ENCODE peak calls at places on chromosomes 13 and 19, in four cellular contexts. V, I, Z and Y are unnamed samples.

GRCh38 chr13:80630685-80631121 is 289.8 kb upstream of the SPRY2 start:
- DNase-seq in I (no peak), Z (no peak), V (no peak), Y (no peak)

GRCh38 chr19:5943623-5944022 is 29.6 kb downstream of the CAPS start:
- DNase-seq in I (peak; percentile 82), V (no peak), Z (no peak), Y (no peak)

GRCh38 chr19:1132625-1133383 is 29.0 kb downstream of the GPX4 start:
- DNase-seq in I (no peak), Z (no peak), V (no peak), Y (no peak)

GRCh38 chr13:21675095-21676007 is 4.5 kb downstream of the FGF9 start:
- DNase-seq in Z (no peak), V (no peak), I (no peak), Y (no peak)

GRCh38 chr13:32264407-32264806 is 50.8 kb downstream of the ZAR1L start:
- DNase-seq in V (no peak), Z (no peak), I (peak; percentile 55), Y (no peak)

GRCh38 chr19:38134538-38135149 is 89.4 kb downstream of the DPF1 start:
- DNase-seq in V (peak; percentile 74), I (peak; percentile 37), Z (no peak), Y (peak; percentile 75)

GRCh38 chr13:47110141-47110540 is 213.3 kb upstream of the HTR2A start:
- DNase-seq in Z (no peak), V (no peak), I (no peak), Y (no peak)

GRCh38 chr19:49683814-49684250 is 5.6 kb upstream of the ADM5 start:
- DNase-seq in V (no peak), Z (no peak), I (no peak), Y (no peak)

GRCh38 chr19:46296722-46297431 is at the start of gene HIF3A:
- DNase-seq in Z (no peak), V (no peak), I (no peak), Y (peak; percentile 10)

GRCh38 chr13:98775844-98776598 is 23.5 kb upstream of the SLC15A1 start:
- DNase-seq in V (peak; percentile 97), I (peak; percentile 65), Z (no peak), Y (peak; percentile 15)

GRCh38 chr13:98780972-98781869 is 28.7 kb upstream of the SLC15A1 start:
- DNase-seq in V (no peak), I (no peak), Z (no peak), Y (no peak)

GRCh38 chr13:98780451-98780850 is 28.0 kb upstream of the SLC15A1 start:
- DNase-seq in Z (no peak), V (no peak), I (no peak), Y (no peak)

GRCh38 chr13:98779695-98780094 is 27.2 kb upstream of the SLC15A1 start:
- DNase-seq in I (no peak), Z (no peak), V (no peak), Y (no peak)

GRCh38 chr13:98778749-98779148 is 26.3 kb upstream of the SLC15A1 start:
- DNase-seq in Z (no peak), I (no peak), V (no peak), Y (no peak)
- TF ChIP-seq SMC3 in Z (no peak), I (no peak), V (no peak), Y (no peak)

GRCh38 chr19:12126707-12127106 is 13.4 kb downstream of the ZNF20 start:
- DNase-seq in Z (no peak), V (no peak), I (peak; percentile 19), Y (peak; percentile 34)
- TF ChIP-seq SMC3 in Z (peak; percentile 33), V (no peak), I (no peak), Y (peak; percentile 10)

GRCh38 chr19:56566904-56567273 is 379 bp upstream of the ZNF470 start:
- DNase-seq in V (peak; percentile 66), I (no peak), Z (no peak), Y (no peak)
- TF ChIP-seq SMC3 in V (no peak), I (no peak), Z (no peak), Y (no peak)

DNA sequence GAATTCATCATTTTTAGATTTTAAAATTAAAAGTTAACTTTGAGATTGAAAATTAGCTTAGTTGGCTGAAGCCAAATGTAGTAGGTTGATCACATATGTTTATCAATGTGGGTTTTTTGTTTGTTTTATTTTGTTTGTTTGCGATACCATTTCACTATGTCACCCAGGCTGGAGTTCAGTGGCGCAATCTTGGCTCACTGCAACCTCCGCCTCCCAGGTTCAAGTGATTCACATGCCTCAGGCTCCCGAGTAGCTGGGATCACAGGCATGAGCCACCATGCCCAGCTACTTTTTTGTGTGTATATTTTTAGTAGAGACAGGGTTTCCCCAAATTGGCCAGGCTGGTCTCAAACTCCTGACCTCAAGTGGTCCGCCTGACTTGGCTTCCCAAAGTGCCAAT is 665.7 kb upstream of the SLC10A2 start:
- DNase-seq in Z (no peak), I (no peak), V (no peak), Y (no peak)
- TF ChIP-seq SMC3 in Z (no peak), I (no peak), V (no peak), Y (no peak)

GRCh38 chr13:34654682-34655081 is 287.4 kb upstream of the NBEA start:
- DNase-seq in Z (no peak), V (no peak), I (no peak), Y (no peak)
- TF ChIP-seq SMC3 in Z (no peak), V (no peak), I (no peak), Y (no peak)

DNA sequence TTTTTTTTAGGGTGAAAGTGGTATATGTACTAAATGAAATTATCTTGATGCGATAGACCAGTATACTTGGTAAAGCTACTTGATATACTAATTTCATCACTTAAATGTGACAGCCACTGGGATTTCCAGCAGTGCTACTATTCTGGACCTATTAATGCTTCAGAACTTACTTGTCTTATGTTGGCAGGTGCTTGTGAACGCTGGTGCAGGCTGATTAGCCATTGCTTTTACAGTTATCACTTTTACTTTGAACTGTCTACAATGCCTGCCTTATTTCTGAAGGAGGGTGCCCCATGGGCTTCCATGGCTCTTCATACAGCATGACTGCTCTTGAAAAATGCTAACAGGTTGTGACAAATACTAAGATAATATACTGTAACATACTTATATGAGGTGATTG is 294.7 kb downstream of the GPC6 start:
- DNase-seq in V (no peak), Z (no peak), I (no peak), Y (no peak)
- TF ChIP-seq SMC3 in V (no peak), Z (no peak), I (no peak), Y (no peak)